ENCODE peak calls at places on chromosomes 1 and 21, in eight cellular contexts. M is H4, V is islet precursor cell, J is HFF-Myc, Q is GM13977, A is erythroblast, Y is skeletal muscle cell, N is endothelial cell. G is an unnamed sample.

GRCh38 chr1:62688687-62689085 is 500 bp upstream of the DOCK7 start:
- DNase-seq in M (no peak), V (no peak), J (no peak), Q (no peak), A (no peak), Y (no peak), N (no peak), G (no peak)

GRCh38 chr1:88327391-88328267 is 356.4 kb upstream of the PKN2 start:
- DNase-seq in M (peak), V (peak), J (peak), Q (no peak), A (no peak), Y (peak), N (no peak), G (peak)

GRCh38 chr1:15090373-15090772 is 63.2 kb upstream of the TMEM51 start:
- DNase-seq in M (no peak), V (peak), J (no peak), Q (peak), A (no peak), Y (no peak), N (peak), G (peak)

GRCh38 chr1:29393451-29393826 is 157.1 kb downstream of the PTPRU start:
- DNase-seq in M (no peak), V (peak), J (no peak), Q (no peak), A (no peak), Y (no peak), N (no peak), G (no peak)

GRCh38 chr1:115832651-115833050 is 8.3 kb downstream of the NHLH2 start:
- DNase-seq in M (peak), V (no peak), J (no peak), Q (no peak), A (no peak), Y (no peak), N (no peak), G (no peak)

GRCh38 chr1:14686701-14687100 is 88.2 kb downstream of the KAZN start:
- DNase-seq in M (no peak), V (no peak), J (no peak), Q (no peak), A (no peak), Y (no peak), N (no peak), G (peak)

GRCh38 chr21:45080639-45081414 is 6.4 kb downstream of the ADARB1 start:
- DNase-seq in M (no peak), V (peak), J (no peak), Q (no peak), A (no peak), Y (no peak), N (no peak), G (no peak)

GRCh38 chr1:12126781-12127180 is 40.0 kb upstream of the TNFRSF1B start:
- DNase-seq in M (no peak), V (no peak), J (no peak), Q (no peak), A (no peak), Y (no peak), N (no peak), G (no peak)

GRCh38 chr1:153946622-153947246 is at the start of gene DENND4B:
- DNase-seq in M (peak), V (peak), J (no peak), Q (peak), A (peak), Y (no peak), N (peak), G (peak)

GRCh38 chr1:19073311-19074186 is 117.1 kb upstream of the IFFO2 start:
- DNase-seq in M (no peak), V (no peak), J (no peak), Q (no peak), A (no peak), Y (no peak), N (no peak), G (no peak)

GRCh38 chr1:98991127-98992003 is 13.3 kb downstream of the PLPPR5 start:
- DNase-seq in M (peak), V (peak), J (peak), Q (no peak), A (peak), Y (peak), N (no peak), G (peak)

GRCh38 chr1:98870959-98871903 is 133.4 kb downstream of the PLPPR5 start:
- DNase-seq in M (peak), V (no peak), J (no peak), Q (peak), A (no peak), Y (no peak), N (no peak), G (no peak)

GRCh38 chr1:1778827-1779675 is 781 bp upstream of the NADK start:
- DNase-seq in M (no peak), V (peak), J (no peak), Q (peak), A (peak), Y (no peak), N (peak), G (peak)

GRCh38 chr21:29296452-29296851 is 2.3 kb upstream of the BACH1 start:
- DNase-seq in M (no peak), V (no peak), J (no peak), Q (no peak), A (no peak), Y (no peak), N (no peak), G (no peak)

GRCh38 chr1:166064324-166064926 is 102.4 kb downstream of the FAM78B start:
- DNase-seq in M (no peak), V (no peak), J (no peak), Q (no peak), A (no peak), Y (no peak), N (no peak), G (peak)

GRCh38 chr21:40681164-40681859 is 165.6 kb downstream of the DSCAM start:
- DNase-seq in M (no peak), V (no peak), J (no peak), Q (no peak), A (no peak), Y (no peak), N (no peak), G (no peak)

GRCh38 chr1:169550294-169550693 is 36.0 kb downstream of the F5 start:
- DNase-seq in M (peak), V (no peak), J (peak), Q (peak), A (peak), Y (no peak), N (no peak), G (no peak)

GRCh38 chr21:41630249-41630648 is 122.3 kb upstream of the TMPRSS2 start:
- DNase-seq in M (peak), V (peak), J (peak), Q (no peak), A (no peak), Y (peak), N (no peak), G (peak)

GRCh38 chr1:102799496-102799895 is 308.8 kb downstream of the COL11A1 start:
- DNase-seq in M (no peak), V (no peak), J (no peak), Q (no peak), A (no peak), Y (peak), N (no peak), G (no peak)

GRCh38 chr1:43708006-43708412 is 673 bp downstream of the ST3GAL3 start:
- DNase-seq in M (peak), V (no peak), J (no peak), Q (no peak), A (no peak), Y (no peak), N (no peak), G (no peak)

GRCh38 chr1:204858381-204858821 is 12.3 kb upstream of the NFASC start:
- DNase-seq in M (peak), V (peak), J (no peak), Q (no peak), A (no peak), Y (no peak), N (no peak), G (no peak)

GRCh38 chr1:50973255-50973654 is 3.2 kb downstream of the CDKN2C start:
- DNase-seq in M (no peak), V (no peak), J (no peak), Q (no peak), A (no peak), Y (no peak), N (no peak), G (no peak)

GRCh38 chr1:41977329-41977728 is 58.6 kb upstream of the HIVEP3 start:
- DNase-seq in M (no peak), V (no peak), J (no peak), Q (no peak), A (no peak), Y (no peak), N (no peak), G (no peak)

GRCh38 chr1:201489656-201490261 is 17.2 kb downstream of the CSRP1 start:
- DNase-seq in M (no peak), V (no peak), J (no peak), Q (no peak), A (peak), Y (no peak), N (no peak), G (no peak)

GRCh38 chr1:173064011-173064410 is 13.3 kb upstream of the TNFSF18 start:
- DNase-seq in M (peak), V (peak), J (no peak), Q (no peak), A (no peak), Y (no peak), N (peak), G (peak)

GRCh38 chr1:111030590-111030989 is 66.9 kb upstream of the LRIF1 start:
- DNase-seq in M (peak), V (peak), J (peak), Q (peak), A (peak), Y (peak), N (peak), G (peak)

GRCh38 chr1:178263341-178263740 is 169.4 kb downstream of the RASAL2 start:
- DNase-seq in M (no peak), V (no peak), J (no peak), Q (no peak), A (no peak), Y (no peak), N (no peak), G (no peak)

GRCh38 chr1:150362721-150363425 is 1.1 kb upstream of the RPRD2 start:
- DNase-seq in M (no peak), V (no peak), J (no peak), Q (peak), A (no peak), Y (no peak), N (peak), G (no peak)

GRCh38 chr21:41943468-41944250 is 10.2 kb downstream of the C2CD2 start:
- DNase-seq in M (no peak), V (no peak), J (no peak), Q (no peak), A (no peak), Y (no peak), N (no peak), G (no peak)

GRCh38 chr1:234727018-234727757 is 117.2 kb upstream of the IRF2BP2 start:
- DNase-seq in M (no peak), V (peak), J (no peak), Q (peak), A (peak), Y (no peak), N (no peak), G (peak)

GRCh38 chr1:24111998-24112380 is at the start of gene MYOM3:
- DNase-seq in M (no peak), V (no peak), J (no peak), Q (no peak), A (no peak), Y (no peak), N (no peak), G (no peak)

GRCh38 chr1:210597555-210598134 is 268.9 kb downstream of the HHAT start:
- DNase-seq in M (peak), V (peak), J (peak), Q (no peak), A (peak), Y (peak), N (no peak), G (peak)

GRCh38 chr1:1132042-1132927 is 16.4 kb upstream of the C1orf159 start:
- DNase-seq in M (no peak), V (no peak), J (no peak), Q (no peak), A (no peak), Y (no peak), N (no peak), G (peak)

GRCh38 chr1:111733183-111733995 is 5.8 kb downstream of the INKA2 start:
- DNase-seq in M (peak), V (no peak), J (peak), Q (no peak), A (peak), Y (peak), N (peak), G (no peak)

GRCh38 chr1:186762653-186763052 is 66.1 kb upstream of the PLA2G4A start:
- DNase-seq in M (no peak), V (no peak), J (no peak), Q (no peak), A (no peak), Y (no peak), N (no peak), G (no peak)

GRCh38 chr1:53585116-53585515 is 125.9 kb downstream of the DMRTB1 start:
- DNase-seq in M (no peak), V (peak), J (no peak), Q (peak), A (no peak), Y (no peak), N (no peak), G (no peak)

GRCh38 chr1:153360190-153360589 is 2.5 kb downstream of the S100A9 start:
- DNase-seq in M (no peak), V (no peak), J (no peak), Q (no peak), A (no peak), Y (no peak), N (no peak), G (no peak)